ENCODE peak calls at places on chromosome 15, in six cellular contexts. One of them, this sample, is unnamed.

GRCh38 chr15:73488698-73489097 is 45.7 kb downstream of the REC114 start:
- DNase-seq in body of pancreas: no peak
- DNase-seq in progenitor cell of endocrine pancreas: no peak
- DNase-seq in H9: no peak
- DNase-seq in AG04450: no peak
- DNase-seq in GM23338: no peak
- DNase-seq in this sample: no peak

GRCh38 chr15:31392761-31393401 is 66.2 kb downstream of the KLF13 start:
- DNase-seq in body of pancreas: peak; percentile 56
- DNase-seq in progenitor cell of endocrine pancreas: no peak
- DNase-seq in H9: peak; percentile 37
- DNase-seq in AG04450: no peak
- DNase-seq in GM23338: peak; percentile 43
- DNase-seq in this sample: no peak

GRCh38 chr15:89728254-89728653 is 22.8 kb downstream of the MESP1 start:
- DNase-seq in body of pancreas: peak; percentile 12
- DNase-seq in progenitor cell of endocrine pancreas: no peak
- DNase-seq in H9: no peak
- DNase-seq in AG04450: no peak
- DNase-seq in GM23338: no peak
- DNase-seq in this sample: no peak

GRCh38 chr15:29126821-29127461 is 142.7 kb downstream of the NSMCE3 start:
- DNase-seq in body of pancreas: no peak
- DNase-seq in progenitor cell of endocrine pancreas: no peak
- DNase-seq in H9: no peak
- DNase-seq in AG04450: no peak
- DNase-seq in GM23338: peak; percentile 60
- DNase-seq in this sample: peak; percentile 30

GRCh38 chr15:59611277-59612260 is at the start of gene GCNT3:
- DNase-seq in body of pancreas: peak; percentile 37
- DNase-seq in progenitor cell of endocrine pancreas: no peak
- DNase-seq in H9: no peak
- DNase-seq in AG04450: no peak
- DNase-seq in GM23338: no peak
- DNase-seq in this sample: no peak

GRCh38 chr15:44593042-44593736 is 56.2 kb downstream of the EIF3J start:
- DNase-seq in body of pancreas: no peak
- DNase-seq in progenitor cell of endocrine pancreas: no peak
- DNase-seq in H9: no peak
- DNase-seq in AG04450: no peak
- DNase-seq in GM23338: no peak
- DNase-seq in this sample: no peak

GRCh38 chr15:46709461-46709860 is 1007.8 kb upstream of the SEMA6D start:
- DNase-seq in body of pancreas: peak; percentile 5
- DNase-seq in progenitor cell of endocrine pancreas: no peak
- DNase-seq in H9: no peak
- DNase-seq in AG04450: no peak
- DNase-seq in GM23338: no peak
- DNase-seq in this sample: no peak

GRCh38 chr15:85125056-85125661 is 143.5 kb downstream of the PDE8A start:
- DNase-seq in body of pancreas: no peak
- DNase-seq in progenitor cell of endocrine pancreas: no peak
- DNase-seq in H9: peak; percentile 39
- DNase-seq in AG04450: no peak
- DNase-seq in GM23338: peak; percentile 54
- DNase-seq in this sample: no peak

GRCh38 chr15:92963794-92964193 is 63.7 kb downstream of the CHD2 start:
- DNase-seq in body of pancreas: no peak
- DNase-seq in progenitor cell of endocrine pancreas: no peak
- DNase-seq in H9: no peak
- DNase-seq in AG04450: no peak
- DNase-seq in GM23338: no peak
- DNase-seq in this sample: no peak

GRCh38 chr15:47477253-47477652 is 240.1 kb upstream of the SEMA6D start:
- DNase-seq in body of pancreas: no peak
- DNase-seq in progenitor cell of endocrine pancreas: no peak
- DNase-seq in H9: no peak
- DNase-seq in AG04450: no peak
- DNase-seq in GM23338: no peak
- DNase-seq in this sample: no peak

GRCh38 chr15:71082803-71083202 is 32.5 kb upstream of the THSD4 start:
- DNase-seq in body of pancreas: peak; percentile 16
- DNase-seq in progenitor cell of endocrine pancreas: no peak
- DNase-seq in H9: no peak
- DNase-seq in AG04450: no peak
- DNase-seq in GM23338: no peak
- DNase-seq in this sample: no peak

GRCh38 chr15:90679959-90680358 is 37.2 kb upstream of the BLM start:
- DNase-seq in body of pancreas: no peak
- DNase-seq in progenitor cell of endocrine pancreas: no peak
- DNase-seq in H9: no peak
- DNase-seq in AG04450: no peak
- DNase-seq in GM23338: no peak
- DNase-seq in this sample: no peak

GRCh38 chr15:74964794-74965193 is 8.2 kb upstream of the RPP25 start:
- DNase-seq in body of pancreas: peak; percentile 26
- DNase-seq in progenitor cell of endocrine pancreas: no peak
- DNase-seq in H9: no peak
- DNase-seq in AG04450: no peak
- DNase-seq in GM23338: no peak
- DNase-seq in this sample: peak; percentile 37

GRCh38 chr15:80778621-80778963 is 578 bp upstream of the CEMIP start:
- DNase-seq in body of pancreas: no peak
- DNase-seq in progenitor cell of endocrine pancreas: no peak
- DNase-seq in H9: no peak
- DNase-seq in AG04450: no peak
- DNase-seq in GM23338: no peak
- DNase-seq in this sample: no peak

GRCh38 chr15:100725121-100726069 is 123.0 kb downstream of the ASB7 start:
- DNase-seq in body of pancreas: no peak
- DNase-seq in progenitor cell of endocrine pancreas: no peak
- DNase-seq in H9: peak; percentile 22
- DNase-seq in AG04450: peak; percentile 76
- DNase-seq in GM23338: no peak
- DNase-seq in this sample: no peak

GRCh38 chr15:39692464-39693327 is 89.9 kb downstream of the FSIP1 start:
- DNase-seq in body of pancreas: no peak
- DNase-seq in progenitor cell of endocrine pancreas: no peak
- DNase-seq in H9: peak; percentile 35
- DNase-seq in AG04450: no peak
- DNase-seq in GM23338: peak; percentile 49
- DNase-seq in this sample: no peak

GRCh38 chr15:95561463-95561862 is 769.0 kb upstream of the NR2F2 start:
- DNase-seq in body of pancreas: no peak
- DNase-seq in progenitor cell of endocrine pancreas: no peak
- DNase-seq in H9: no peak
- DNase-seq in AG04450: no peak
- DNase-seq in GM23338: no peak
- DNase-seq in this sample: no peak

GRCh38 chr15:41546846-41547786 is 3.1 kb upstream of the RPAP1 start:
- DNase-seq in body of pancreas: no peak
- DNase-seq in progenitor cell of endocrine pancreas: no peak
- DNase-seq in H9: no peak
- DNase-seq in AG04450: no peak
- DNase-seq in GM23338: no peak
- DNase-seq in this sample: no peak

DNA sequence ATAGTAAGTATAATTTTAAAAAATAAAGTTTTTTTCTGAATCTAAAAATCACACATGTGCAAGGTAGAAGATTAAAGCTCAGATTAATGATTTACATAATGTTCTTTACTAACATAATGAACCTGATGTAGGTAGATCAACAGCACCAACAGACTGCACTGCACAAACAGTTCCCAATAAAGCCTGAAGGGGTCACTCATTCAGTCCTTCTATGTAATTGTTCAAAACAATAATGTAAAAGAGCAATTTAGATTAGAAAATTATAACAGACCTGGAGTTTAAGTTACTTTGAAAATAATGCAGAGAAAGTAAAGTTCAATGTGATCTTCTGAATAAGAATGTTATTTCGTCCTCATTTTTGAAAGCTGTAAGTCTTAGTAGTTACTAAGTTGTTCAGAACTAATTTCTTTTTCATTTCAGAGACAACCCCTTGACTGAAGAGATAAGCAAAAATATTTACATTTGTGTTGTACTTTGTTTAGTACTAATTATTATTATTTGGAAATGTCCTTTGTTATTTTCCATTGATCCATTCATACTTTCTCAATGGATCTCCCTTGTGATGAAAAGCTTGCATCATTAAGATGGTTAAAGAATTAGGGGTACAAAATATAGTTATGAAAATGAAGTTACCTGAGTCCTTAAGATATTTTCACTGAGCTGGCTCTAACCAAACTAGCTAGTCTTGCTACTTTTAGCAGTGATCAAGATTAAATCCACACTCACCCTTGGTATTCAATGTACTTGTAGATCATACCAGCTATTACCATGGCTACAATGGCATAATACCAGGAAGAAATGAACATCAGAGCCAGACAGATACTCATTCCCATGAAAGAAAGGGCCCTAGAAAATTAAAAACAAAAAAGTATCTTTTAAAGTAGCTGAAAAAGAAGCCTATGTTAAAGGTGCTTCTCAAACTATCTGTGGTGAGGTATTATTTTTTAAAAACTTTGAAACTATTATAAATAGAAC is 16.8 kb downstream of the EMC4 start:
- DNase-seq in body of pancreas: peak; percentile 47
- DNase-seq in progenitor cell of endocrine pancreas: no peak
- DNase-seq in H9: no peak
- DNase-seq in AG04450: no peak
- DNase-seq in GM23338: peak; percentile 56
- DNase-seq in this sample: peak; percentile 32
- TF ChIP-seq CTCF in body of pancreas: peak; percentile 67
- TF ChIP-seq CTCF in progenitor cell of endocrine pancreas: peak; percentile 73
- TF ChIP-seq CTCF in H9: peak; percentile 82
- TF ChIP-seq CTCF in AG04450: peak; percentile 73
- TF ChIP-seq CTCF in GM23338: peak; percentile 81
- TF ChIP-seq CTCF in this sample: peak; percentile 80

GRCh38 chr15:88628018-88628673 is 7.0 kb downstream of the AEN start:
- DNase-seq in body of pancreas: no peak
- DNase-seq in progenitor cell of endocrine pancreas: no peak
- DNase-seq in H9: no peak
- DNase-seq in AG04450: no peak
- DNase-seq in GM23338: no peak
- DNase-seq in this sample: no peak

GRCh38 chr15:88629071-88629470 is 7.9 kb downstream of the AEN start:
- DNase-seq in body of pancreas: no peak
- DNase-seq in progenitor cell of endocrine pancreas: no peak
- DNase-seq in H9: no peak
- DNase-seq in AG04450: no peak
- DNase-seq in GM23338: no peak
- DNase-seq in this sample: no peak

GRCh38 chr15:88625943-88626741 is 5.0 kb downstream of the AEN start:
- DNase-seq in body of pancreas: no peak
- DNase-seq in progenitor cell of endocrine pancreas: no peak
- DNase-seq in H9: no peak
- DNase-seq in AG04450: no peak
- DNase-seq in GM23338: no peak
- DNase-seq in this sample: no peak

GRCh38 chr15:88624971-88625290 is 3.8 kb downstream of the AEN start:
- DNase-seq in body of pancreas: peak; percentile 27
- DNase-seq in progenitor cell of endocrine pancreas: no peak
- DNase-seq in H9: no peak
- DNase-seq in AG04450: no peak
- DNase-seq in GM23338: no peak
- DNase-seq in this sample: no peak

GRCh38 chr15:88627463-88627862 is 6.3 kb downstream of the AEN start:
- DNase-seq in body of pancreas: no peak
- DNase-seq in progenitor cell of endocrine pancreas: no peak
- DNase-seq in H9: no peak
- DNase-seq in AG04450: no peak
- DNase-seq in GM23338: no peak
- DNase-seq in this sample: no peak
- TF ChIP-seq CTCF in body of pancreas: no peak
- TF ChIP-seq CTCF in progenitor cell of endocrine pancreas: no peak
- TF ChIP-seq CTCF in H9: no peak
- TF ChIP-seq CTCF in AG04450: no peak
- TF ChIP-seq CTCF in GM23338: no peak
- TF ChIP-seq CTCF in this sample: no peak

DNA sequence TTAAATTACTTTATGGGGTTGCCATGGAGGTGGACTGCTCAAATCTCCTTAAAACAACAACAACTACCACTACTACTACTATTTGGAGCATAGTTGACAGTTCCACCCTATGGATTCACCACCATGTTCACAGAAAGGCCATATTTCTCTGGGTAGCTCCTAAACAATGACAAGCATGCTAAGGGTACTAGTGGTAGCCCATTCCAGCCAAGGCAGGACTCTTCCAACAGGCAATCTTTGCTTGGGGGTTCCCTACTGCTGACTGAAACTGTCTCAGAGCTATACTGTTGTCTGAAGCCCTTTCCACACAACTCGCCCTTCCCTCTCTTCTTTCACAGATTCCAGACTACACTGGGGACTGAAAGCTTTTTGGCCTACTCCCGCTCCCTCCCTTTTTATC is 68.9 kb downstream of the CYP19A1 start:
- DNase-seq in body of pancreas: no peak
- DNase-seq in progenitor cell of endocrine pancreas: no peak
- DNase-seq in H9: no peak
- DNase-seq in AG04450: no peak
- DNase-seq in GM23338: no peak
- DNase-seq in this sample: no peak
- TF ChIP-seq CTCF in body of pancreas: no peak
- TF ChIP-seq CTCF in progenitor cell of endocrine pancreas: no peak
- TF ChIP-seq CTCF in H9: no peak
- TF ChIP-seq CTCF in AG04450: no peak
- TF ChIP-seq CTCF in GM23338: no peak
- TF ChIP-seq CTCF in this sample: no peak

GRCh38 chr15:55992769-55993110 is 672 bp downstream of the NEDD4 start:
- DNase-seq in body of pancreas: no peak
- DNase-seq in progenitor cell of endocrine pancreas: no peak
- DNase-seq in H9: no peak
- DNase-seq in AG04450: peak; percentile 13
- DNase-seq in GM23338: no peak
- DNase-seq in this sample: no peak

GRCh38 chr15:55990071-55990470 is 3.3 kb downstream of the NEDD4 start:
- DNase-seq in body of pancreas: no peak
- DNase-seq in progenitor cell of endocrine pancreas: no peak
- DNase-seq in H9: no peak
- DNase-seq in AG04450: no peak
- DNase-seq in GM23338: no peak
- DNase-seq in this sample: no peak

GRCh38 chr15:55990516-55990915 is 2.9 kb downstream of the NEDD4 start:
- DNase-seq in body of pancreas: no peak
- DNase-seq in progenitor cell of endocrine pancreas: no peak
- DNase-seq in H9: no peak
- DNase-seq in AG04450: no peak
- DNase-seq in GM23338: no peak
- DNase-seq in this sample: no peak

GRCh38 chr15:55991841-55992768 is 1.3 kb downstream of the NEDD4 start:
- DNase-seq in body of pancreas: no peak
- DNase-seq in progenitor cell of endocrine pancreas: no peak
- DNase-seq in H9: no peak
- DNase-seq in AG04450: no peak
- DNase-seq in GM23338: no peak
- DNase-seq in this sample: no peak

DNA sequence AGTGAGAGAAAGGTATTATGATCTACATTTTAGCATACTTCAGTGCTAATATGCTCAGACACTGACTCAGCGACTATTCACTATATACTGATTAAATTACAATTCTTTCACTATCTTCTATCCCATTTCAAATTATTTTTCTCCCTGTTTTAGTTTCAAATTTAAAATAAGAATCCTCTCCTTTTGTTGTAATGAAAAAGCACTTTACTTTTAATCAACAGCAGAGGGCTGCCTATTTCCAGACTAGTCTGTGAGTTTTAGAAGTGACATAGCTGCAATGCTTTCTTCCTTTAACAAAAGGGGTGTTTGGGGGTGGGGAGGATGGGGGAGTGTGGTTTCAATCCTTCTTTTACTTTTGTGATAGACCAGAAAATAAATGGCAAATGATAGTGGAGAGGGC is 2.4 kb downstream of the NEDD4 start:
- DNase-seq in body of pancreas: no peak
- DNase-seq in progenitor cell of endocrine pancreas: no peak
- DNase-seq in H9: no peak
- DNase-seq in AG04450: no peak
- DNase-seq in GM23338: no peak
- DNase-seq in this sample: no peak
- TF ChIP-seq CTCF in body of pancreas: no peak
- TF ChIP-seq CTCF in progenitor cell of endocrine pancreas: no peak
- TF ChIP-seq CTCF in H9: no peak
- TF ChIP-seq CTCF in AG04450: peak; percentile 15
- TF ChIP-seq CTCF in GM23338: no peak
- TF ChIP-seq CTCF in this sample: no peak

This sample was measured in endothelial cell.